ENCODE peak calls at places on chromosomes 3 and 15, in eight cellular contexts. One of them, this sample, is unnamed.
A peak's percentile ranks its signal among the peaks of the same experiment; 100 is the strongest.

GRCh38 chr3:106945435-106945834 is 431.8 kb upstream of the CCDC54 start:
- DNase-seq in activated CD8-positive, alpha-beta memory T cell treated with anti-CD3 and anti-CD28 coated beads, Interleukin-2, amount 50 U/mL, for 4 hours: no peak
- DNase-seq in stimulated activated CD8-positive, alpha-beta memory T cell treated with anti-CD3 and anti-CD28 coated beads, Interleukin-4, amount 100 ng/mL, for 48 hours: no peak
- DNase-seq in midbrain: no peak
- DNase-seq in NCI-H774: no peak
- DNase-seq in memory B cell: no peak
- DNase-seq in left ventricle myocardium inferior: no peak
- DNase-seq in esophagus squamous epithelium: no peak
- DNase-seq in this sample: no peak

GRCh38 chr3:38636881-38637280 is 12.6 kb downstream of the SCN5A start:
- DNase-seq in activated CD8-positive, alpha-beta memory T cell treated with anti-CD3 and anti-CD28 coated beads, Interleukin-2, amount 50 U/mL, for 4 hours: no peak
- DNase-seq in stimulated activated CD8-positive, alpha-beta memory T cell treated with anti-CD3 and anti-CD28 coated beads, Interleukin-4, amount 100 ng/mL, for 48 hours: no peak
- DNase-seq in midbrain: no peak
- DNase-seq in NCI-H774: no peak
- DNase-seq in memory B cell: no peak
- DNase-seq in left ventricle myocardium inferior: no peak
- DNase-seq in esophagus squamous epithelium: no peak
- DNase-seq in this sample: no peak

GRCh38 chr3:170137971-170138370 is 43.6 kb downstream of the PHC3 start:
- DNase-seq in activated CD8-positive, alpha-beta memory T cell treated with anti-CD3 and anti-CD28 coated beads, Interleukin-2, amount 50 U/mL, for 4 hours: no peak
- DNase-seq in stimulated activated CD8-positive, alpha-beta memory T cell treated with anti-CD3 and anti-CD28 coated beads, Interleukin-4, amount 100 ng/mL, for 48 hours: no peak
- DNase-seq in midbrain: no peak
- DNase-seq in NCI-H774: no peak
- DNase-seq in memory B cell: no peak
- DNase-seq in left ventricle myocardium inferior: no peak
- DNase-seq in esophagus squamous epithelium: no peak
- DNase-seq in this sample: no peak

GRCh38 chr3:107408513-107408912 is 31.3 kb downstream of the CCDC54 start:
- DNase-seq in activated CD8-positive, alpha-beta memory T cell treated with anti-CD3 and anti-CD28 coated beads, Interleukin-2, amount 50 U/mL, for 4 hours: no peak
- DNase-seq in stimulated activated CD8-positive, alpha-beta memory T cell treated with anti-CD3 and anti-CD28 coated beads, Interleukin-4, amount 100 ng/mL, for 48 hours: no peak
- DNase-seq in midbrain: no peak
- DNase-seq in NCI-H774: no peak
- DNase-seq in memory B cell: no peak
- DNase-seq in left ventricle myocardium inferior: no peak
- DNase-seq in esophagus squamous epithelium: no peak
- DNase-seq in this sample: no peak

GRCh38 chr3:23112491-23112890 is 90.6 kb upstream of the UBE2E2 start:
- DNase-seq in activated CD8-positive, alpha-beta memory T cell treated with anti-CD3 and anti-CD28 coated beads, Interleukin-2, amount 50 U/mL, for 4 hours: no peak
- DNase-seq in stimulated activated CD8-positive, alpha-beta memory T cell treated with anti-CD3 and anti-CD28 coated beads, Interleukin-4, amount 100 ng/mL, for 48 hours: no peak
- DNase-seq in midbrain: no peak
- DNase-seq in NCI-H774: no peak
- DNase-seq in memory B cell: no peak
- DNase-seq in left ventricle myocardium inferior: no peak
- DNase-seq in esophagus squamous epithelium: no peak
- DNase-seq in this sample: no peak

GRCh38 chr3:15332405-15333098 is at the start of gene SH3BP5:
- DNase-seq in activated CD8-positive, alpha-beta memory T cell treated with anti-CD3 and anti-CD28 coated beads, Interleukin-2, amount 50 U/mL, for 4 hours: peak; percentile 72
- DNase-seq in stimulated activated CD8-positive, alpha-beta memory T cell treated with anti-CD3 and anti-CD28 coated beads, Interleukin-4, amount 100 ng/mL, for 48 hours: peak; percentile 83
- DNase-seq in midbrain: peak; percentile 73
- DNase-seq in NCI-H774: peak; percentile 43
- DNase-seq in memory B cell: peak; percentile 74
- DNase-seq in left ventricle myocardium inferior: peak; percentile 78
- DNase-seq in esophagus squamous epithelium: no peak
- DNase-seq in this sample: peak; percentile 85

GRCh38 chr3:170055209-170055608 is 17.4 kb downstream of the GPR160 start:
- DNase-seq in activated CD8-positive, alpha-beta memory T cell treated with anti-CD3 and anti-CD28 coated beads, Interleukin-2, amount 50 U/mL, for 4 hours: no peak
- DNase-seq in stimulated activated CD8-positive, alpha-beta memory T cell treated with anti-CD3 and anti-CD28 coated beads, Interleukin-4, amount 100 ng/mL, for 48 hours: peak; percentile 46
- DNase-seq in midbrain: no peak
- DNase-seq in NCI-H774: no peak
- DNase-seq in memory B cell: no peak
- DNase-seq in left ventricle myocardium inferior: no peak
- DNase-seq in esophagus squamous epithelium: no peak
- DNase-seq in this sample: no peak

GRCh38 chr3:72597756-72598195 is 250.5 kb downstream of the SHQ1 start:
- DNase-seq in activated CD8-positive, alpha-beta memory T cell treated with anti-CD3 and anti-CD28 coated beads, Interleukin-2, amount 50 U/mL, for 4 hours: no peak
- DNase-seq in stimulated activated CD8-positive, alpha-beta memory T cell treated with anti-CD3 and anti-CD28 coated beads, Interleukin-4, amount 100 ng/mL, for 48 hours: no peak
- DNase-seq in midbrain: no peak
- DNase-seq in NCI-H774: no peak
- DNase-seq in memory B cell: no peak
- DNase-seq in left ventricle myocardium inferior: no peak
- DNase-seq in esophagus squamous epithelium: no peak
- DNase-seq in this sample: no peak

GRCh38 chr15:52620496-52620895 is 51.7 kb upstream of the ARPP19 start:
- DNase-seq in activated CD8-positive, alpha-beta memory T cell treated with anti-CD3 and anti-CD28 coated beads, Interleukin-2, amount 50 U/mL, for 4 hours: no peak
- DNase-seq in stimulated activated CD8-positive, alpha-beta memory T cell treated with anti-CD3 and anti-CD28 coated beads, Interleukin-4, amount 100 ng/mL, for 48 hours: no peak
- DNase-seq in midbrain: no peak
- DNase-seq in NCI-H774: no peak
- DNase-seq in memory B cell: no peak
- DNase-seq in left ventricle myocardium inferior: no peak
- DNase-seq in esophagus squamous epithelium: no peak
- DNase-seq in this sample: no peak

GRCh38 chr15:78382114-78382886 is 42.1 kb downstream of the CRABP1 start:
- DNase-seq in activated CD8-positive, alpha-beta memory T cell treated with anti-CD3 and anti-CD28 coated beads, Interleukin-2, amount 50 U/mL, for 4 hours: no peak
- DNase-seq in stimulated activated CD8-positive, alpha-beta memory T cell treated with anti-CD3 and anti-CD28 coated beads, Interleukin-4, amount 100 ng/mL, for 48 hours: no peak
- DNase-seq in midbrain: no peak
- DNase-seq in NCI-H774: no peak
- DNase-seq in memory B cell: no peak
- DNase-seq in left ventricle myocardium inferior: no peak
- DNase-seq in esophagus squamous epithelium: no peak
- DNase-seq in this sample: no peak

GRCh38 chr15:29100486-29101000 is 169.1 kb downstream of the NSMCE3 start:
- DNase-seq in activated CD8-positive, alpha-beta memory T cell treated with anti-CD3 and anti-CD28 coated beads, Interleukin-2, amount 50 U/mL, for 4 hours: no peak
- DNase-seq in stimulated activated CD8-positive, alpha-beta memory T cell treated with anti-CD3 and anti-CD28 coated beads, Interleukin-4, amount 100 ng/mL, for 48 hours: no peak
- DNase-seq in midbrain: no peak
- DNase-seq in NCI-H774: no peak
- DNase-seq in memory B cell: no peak
- DNase-seq in left ventricle myocardium inferior: no peak
- DNase-seq in esophagus squamous epithelium: no peak
- DNase-seq in this sample: no peak

GRCh38 chr3:37580237-37580636 is 281.4 kb upstream of the CTDSPL start:
- DNase-seq in activated CD8-positive, alpha-beta memory T cell treated with anti-CD3 and anti-CD28 coated beads, Interleukin-2, amount 50 U/mL, for 4 hours: no peak
- DNase-seq in stimulated activated CD8-positive, alpha-beta memory T cell treated with anti-CD3 and anti-CD28 coated beads, Interleukin-4, amount 100 ng/mL, for 48 hours: no peak
- DNase-seq in midbrain: no peak
- DNase-seq in NCI-H774: no peak
- DNase-seq in memory B cell: no peak
- DNase-seq in left ventricle myocardium inferior: peak; percentile 25
- DNase-seq in esophagus squamous epithelium: no peak
- DNase-seq in this sample: no peak

GRCh38 chr15:66922608-66923007 is 142.8 kb upstream of the SMAD3 start:
- DNase-seq in activated CD8-positive, alpha-beta memory T cell treated with anti-CD3 and anti-CD28 coated beads, Interleukin-2, amount 50 U/mL, for 4 hours: no peak
- DNase-seq in stimulated activated CD8-positive, alpha-beta memory T cell treated with anti-CD3 and anti-CD28 coated beads, Interleukin-4, amount 100 ng/mL, for 48 hours: no peak
- DNase-seq in midbrain: no peak
- DNase-seq in NCI-H774: no peak
- DNase-seq in memory B cell: no peak
- DNase-seq in left ventricle myocardium inferior: no peak
- DNase-seq in esophagus squamous epithelium: no peak
- DNase-seq in this sample: no peak

GRCh38 chr3:129576514-129577345 is 29.7 kb downstream of the PLXND1 start:
- DNase-seq in activated CD8-positive, alpha-beta memory T cell treated with anti-CD3 and anti-CD28 coated beads, Interleukin-2, amount 50 U/mL, for 4 hours: peak; percentile 58
- DNase-seq in stimulated activated CD8-positive, alpha-beta memory T cell treated with anti-CD3 and anti-CD28 coated beads, Interleukin-4, amount 100 ng/mL, for 48 hours: peak; percentile 54
- DNase-seq in midbrain: no peak
- DNase-seq in NCI-H774: peak; percentile 70
- DNase-seq in memory B cell: peak; percentile 61
- DNase-seq in left ventricle myocardium inferior: peak; percentile 52
- DNase-seq in esophagus squamous epithelium: peak; percentile 47
- DNase-seq in this sample: no peak

GRCh38 chr15:74592222-74592621 is 23.4 kb upstream of the CLK3 start:
- DNase-seq in activated CD8-positive, alpha-beta memory T cell treated with anti-CD3 and anti-CD28 coated beads, Interleukin-2, amount 50 U/mL, for 4 hours: no peak
- DNase-seq in stimulated activated CD8-positive, alpha-beta memory T cell treated with anti-CD3 and anti-CD28 coated beads, Interleukin-4, amount 100 ng/mL, for 48 hours: no peak
- DNase-seq in midbrain: no peak
- DNase-seq in NCI-H774: no peak
- DNase-seq in memory B cell: no peak
- DNase-seq in left ventricle myocardium inferior: no peak
- DNase-seq in esophagus squamous epithelium: no peak
- DNase-seq in this sample: no peak

GRCh38 chr3:180829409-180830405 is 82.8 kb upstream of the FXR1 start:
- DNase-seq in activated CD8-positive, alpha-beta memory T cell treated with anti-CD3 and anti-CD28 coated beads, Interleukin-2, amount 50 U/mL, for 4 hours: no peak
- DNase-seq in stimulated activated CD8-positive, alpha-beta memory T cell treated with anti-CD3 and anti-CD28 coated beads, Interleukin-4, amount 100 ng/mL, for 48 hours: no peak
- DNase-seq in midbrain: no peak
- DNase-seq in NCI-H774: no peak
- DNase-seq in memory B cell: no peak
- DNase-seq in left ventricle myocardium inferior: no peak
- DNase-seq in esophagus squamous epithelium: no peak
- DNase-seq in this sample: no peak

GRCh38 chr3:134378384-134378783 is 4.1 kb upstream of the AMOTL2 start:
- DNase-seq in activated CD8-positive, alpha-beta memory T cell treated with anti-CD3 and anti-CD28 coated beads, Interleukin-2, amount 50 U/mL, for 4 hours: no peak
- DNase-seq in stimulated activated CD8-positive, alpha-beta memory T cell treated with anti-CD3 and anti-CD28 coated beads, Interleukin-4, amount 100 ng/mL, for 48 hours: peak; percentile 37
- DNase-seq in midbrain: peak; percentile 59
- DNase-seq in NCI-H774: no peak
- DNase-seq in memory B cell: no peak
- DNase-seq in left ventricle myocardium inferior: no peak
- DNase-seq in esophagus squamous epithelium: no peak
- DNase-seq in this sample: no peak

GRCh38 chr3:52685285-52685704 is 418 bp downstream of the PBRM1 start:
- DNase-seq in activated CD8-positive, alpha-beta memory T cell treated with anti-CD3 and anti-CD28 coated beads, Interleukin-2, amount 50 U/mL, for 4 hours: peak; percentile 70
- DNase-seq in stimulated activated CD8-positive, alpha-beta memory T cell treated with anti-CD3 and anti-CD28 coated beads, Interleukin-4, amount 100 ng/mL, for 48 hours: peak; percentile 88
- DNase-seq in midbrain: peak; percentile 83
- DNase-seq in NCI-H774: peak; percentile 57
- DNase-seq in memory B cell: peak; percentile 70
- DNase-seq in left ventricle myocardium inferior: peak; percentile 82
- DNase-seq in esophagus squamous epithelium: no peak
- DNase-seq in this sample: peak; percentile 78

GRCh38 chr3:73037369-73037699 is 24.1 kb upstream of the EBLN2 start:
- DNase-seq in activated CD8-positive, alpha-beta memory T cell treated with anti-CD3 and anti-CD28 coated beads, Interleukin-2, amount 50 U/mL, for 4 hours: no peak
- DNase-seq in stimulated activated CD8-positive, alpha-beta memory T cell treated with anti-CD3 and anti-CD28 coated beads, Interleukin-4, amount 100 ng/mL, for 48 hours: no peak
- DNase-seq in midbrain: no peak
- DNase-seq in NCI-H774: no peak
- DNase-seq in memory B cell: no peak
- DNase-seq in left ventricle myocardium inferior: no peak
- DNase-seq in esophagus squamous epithelium: no peak
- DNase-seq in this sample: no peak